ENCODE peak calls at places on chromosome 7, in seven cellular contexts. B is fibroblast of mammary gland, L is PC-3, R is psoas muscle, U is left kidney, V is cardiac septum, Z is GM20000. D is an unnamed sample.

GRCh38 chr7:106187613-106188350 is 75.7 kb upstream of the SYPL1 start:
- DNase-seq in V (no peak), L (peak; percentile 40), B (peak; percentile 49), U (no peak), R (no peak), Z (no peak), D (no peak)

GRCh38 chr7:130891254-130892094 is 157.5 kb upstream of the KLF14 start:
- DNase-seq in B (peak; percentile 98), U (no peak), Z (no peak), R (peak; percentile 82), L (peak; percentile 90), V (no peak), D (no peak)

GRCh38 chr7:122628651-122629411 is 70.1 kb downstream of the RNF133 start:
- DNase-seq in B (peak; percentile 55), L (peak; percentile 5), R (no peak), U (peak; percentile 12), Z (no peak), V (no peak), D (no peak)

GRCh38 chr7:10469476-10469875 is 504.2 kb upstream of the PHF14 start:
- DNase-seq in B (no peak), R (no peak), V (no peak), Z (no peak), L (no peak), U (no peak), D (no peak)

GRCh38 chr7:51273360-51273759 is 43.2 kb downstream of the COBL start:
- DNase-seq in L (no peak), R (no peak), V (no peak), Z (no peak), B (no peak), U (no peak), D (no peak)

GRCh38 chr7:105011771-105012502 is 2.1 kb upstream of the KMT2E start:
- DNase-seq in Z (no peak), B (no peak), V (no peak), U (peak; percentile 52), L (no peak), R (no peak), D (no peak)

GRCh38 chr7:12765431-12766100 is 78.1 kb downstream of the ARL4A start:
- DNase-seq in U (no peak), V (no peak), B (peak; percentile 24), R (no peak), Z (no peak), L (no peak), D (no peak)

GRCh38 chr7:5635461-5636445 is 145.7 kb downstream of the RNF216 start:
- DNase-seq in R (peak; percentile 15), V (no peak), B (peak; percentile 38), Z (no peak), L (no peak), U (no peak), D (no peak)

GRCh38 chr7:72539702-72540101 is 127.6 kb upstream of the CALN1 start:
- DNase-seq in V (no peak), R (no peak), L (no peak), Z (no peak), U (no peak), B (no peak), D (no peak)

GRCh38 chr7:137932881-137933269 is 69.0 kb downstream of the CREB3L2 start:
- DNase-seq in L (peak; percentile 40), B (peak; percentile 93), U (no peak), R (no peak), V (no peak), Z (no peak), D (no peak)

GRCh38 chr7:861222-861621 is 15.1 kb upstream of the GET4 start:
- DNase-seq in B (no peak), L (no peak), V (no peak), R (no peak), U (no peak), Z (no peak), D (no peak)

GRCh38 chr7:17299477-17299991 is 1.1 kb downstream of the AHR start:
- DNase-seq in L (peak; percentile 39), U (peak; percentile 40), R (no peak), Z (peak; percentile 14), B (no peak), V (no peak), D (no peak)

GRCh38 chr7:131057015-131057518 is 270.6 kb upstream of the MKLN1 start:
- DNase-seq in R (no peak), Z (peak; percentile 49), L (no peak), U (peak; percentile 15), B (peak; percentile 83), V (no peak), D (no peak)

GRCh38 chr7:14229047-14229446 is 239.6 kb upstream of the ETV1 start:
- DNase-seq in L (peak; percentile 60), B (peak; percentile 8), R (no peak), Z (no peak), V (no peak), U (no peak), D (no peak)

GRCh38 chr7:117218700-117219099 is 104.2 kb downstream of the WNT2 start:
- DNase-seq in U (no peak), V (no peak), B (no peak), Z (no peak), L (no peak), R (no peak), D (no peak)

GRCh38 chr7:140145709-140146108 is 31.1 kb downstream of the KDM7A start:
- DNase-seq in Z (no peak), U (no peak), L (no peak), B (no peak), V (no peak), R (no peak), D (no peak)

GRCh38 chr7:8365499-8366110 is 67.8 kb upstream of the NXPH1 start:
- DNase-seq in B (no peak), R (no peak), Z (no peak), L (peak; percentile 49), U (peak; percentile 26), V (no peak), D (no peak)

GRCh38 chr7:151172273-151173141 is 5.0 kb upstream of the GBX1 start:
- DNase-seq in Z (peak; percentile 94), L (peak; percentile 66), U (peak; percentile 87), V (peak; percentile 93), B (peak; percentile 58), R (peak; percentile 90), D (no peak)